ENCODE peak calls at places on chromosomes 12 and 14, in five cellular contexts. C is IMR-90, J is H9, W is SK-N-SH, Z is fibroblast of lung. O is an unnamed sample.

GRCh38 chr14:23079716-23080115 is 15.2 kb downstream of the ACIN1 start:
- DNase-seq in C (peak; percentile 52), J (no peak), W (no peak), Z (no peak), O (no peak)

GRCh38 chr12:58068706-58069105 is 127.3 kb downstream of the ATP23 start:
- DNase-seq in C (no peak), J (no peak), W (no peak), Z (no peak), O (no peak)

GRCh38 chr12:68292157-68292940 is 38.9 kb upstream of the IL22 start:
- DNase-seq in C (no peak), J (no peak), W (no peak), Z (no peak), O (no peak)

GRCh38 chr12:109875572-109876131 is 4.7 kb downstream of the GLTP start:
- DNase-seq in C (no peak), J (no peak), W (peak; percentile 13), Z (no peak), O (no peak)

GRCh38 chr12:90086281-90086680 is 377.6 kb upstream of the ATP2B1 start:
- DNase-seq in C (peak; percentile 70), J (no peak), W (no peak), Z (no peak), O (no peak)

GRCh38 chr12:52506858-52507715 is 13.1 kb downstream of the KRT5 start:
- DNase-seq in C (peak; percentile 65), J (peak; percentile 61), W (peak; percentile 49), Z (peak; percentile 66), O (no peak)

GRCh38 chr14:52299692-52300278 is 14.3 kb upstream of the PTGER2 start:
- DNase-seq in C (peak; percentile 71), J (no peak), W (peak; percentile 59), Z (peak; percentile 82), O (no peak)

GRCh38 chr12:103382736-103383346 is 112.9 kb downstream of the C12orf42 start:
- DNase-seq in C (no peak), J (no peak), W (no peak), Z (no peak), O (no peak)

GRCh38 chr14:37116933-37117844 is 55.2 kb downstream of the SLC25A21 start:
- DNase-seq in C (peak; percentile 60), J (no peak), W (no peak), Z (peak; percentile 73), O (no peak)

GRCh38 chr14:36771256-36771655 is 109.6 kb downstream of the PAX9 start:
- DNase-seq in C (no peak), J (no peak), W (no peak), Z (no peak), O (no peak)

GRCh38 chr12:90974286-90974685 is 19.3 kb upstream of the CCER1 start:
- DNase-seq in C (peak; percentile 72), J (no peak), W (no peak), Z (no peak), O (no peak)

GRCh38 chr14:37903561-37904191 is 304.0 kb upstream of the SSTR1 start:
- DNase-seq in C (peak; percentile 59), J (no peak), W (peak; percentile 4), Z (peak; percentile 75), O (no peak)

GRCh38 chr14:90757452-90757851 is 58.8 kb downstream of the TTC7B start:
- DNase-seq in C (no peak), J (no peak), W (no peak), Z (no peak), O (no peak)

GRCh38 chr12:120156315-120157259 is 37.9 kb downstream of the GCN1 start:
- DNase-seq in C (no peak), J (no peak), W (no peak), Z (no peak), O (peak; percentile 49)

GRCh38 chr12:6899837-6900519 is 4.6 kb upstream of the LRRC23 start:
- DNase-seq in C (peak; percentile 38), J (peak; percentile 63), W (no peak), Z (peak; percentile 61), O (peak; percentile 85)

GRCh38 chr12:65170245-65170881 is 980 bp downstream of the LEMD3 start:
- DNase-seq in C (peak; percentile 38), J (peak; percentile 67), W (peak; percentile 63), Z (peak; percentile 50), O (peak; percentile 90)

GRCh38 chr12:121939190-121939589 is 20.8 kb downstream of the CFAP251 start:
- DNase-seq in C (no peak), J (no peak), W (no peak), Z (no peak), O (no peak)

GRCh38 chr14:98136019-98136418 is 1136.0 kb downstream of the BCL11B start:
- DNase-seq in C (no peak), J (no peak), W (no peak), Z (no peak), O (no peak)

GRCh38 chr12:130335517-130336392 is 1.9 kb upstream of the PIWIL1 start:
- DNase-seq in C (peak; percentile 34), J (no peak), W (peak; percentile 70), Z (peak; percentile 62), O (no peak)

GRCh38 chr12:123937707-123938600 is 34.7 kb downstream of the CCDC92 start:
- DNase-seq in C (peak; percentile 17), J (no peak), W (no peak), Z (no peak), O (peak; percentile 53)

GRCh38 chr12:130162267-130162666 is at the start of gene FZD10:
- DNase-seq in C (no peak), J (peak; percentile 88), W (peak; percentile 77), Z (no peak), O (peak; percentile 83)

GRCh38 chr14:53516261-53516774 is 363.2 kb upstream of the DDHD1 start:
- DNase-seq in C (peak; percentile 96), J (no peak), W (no peak), Z (peak; percentile 87), O (no peak)

GRCh38 chr12:68521321-68521839 is 89.3 kb upstream of the RAP1B start:
- DNase-seq in C (peak; percentile 83), J (no peak), W (peak; percentile 27), Z (peak; percentile 73), O (no peak)

DNA sequence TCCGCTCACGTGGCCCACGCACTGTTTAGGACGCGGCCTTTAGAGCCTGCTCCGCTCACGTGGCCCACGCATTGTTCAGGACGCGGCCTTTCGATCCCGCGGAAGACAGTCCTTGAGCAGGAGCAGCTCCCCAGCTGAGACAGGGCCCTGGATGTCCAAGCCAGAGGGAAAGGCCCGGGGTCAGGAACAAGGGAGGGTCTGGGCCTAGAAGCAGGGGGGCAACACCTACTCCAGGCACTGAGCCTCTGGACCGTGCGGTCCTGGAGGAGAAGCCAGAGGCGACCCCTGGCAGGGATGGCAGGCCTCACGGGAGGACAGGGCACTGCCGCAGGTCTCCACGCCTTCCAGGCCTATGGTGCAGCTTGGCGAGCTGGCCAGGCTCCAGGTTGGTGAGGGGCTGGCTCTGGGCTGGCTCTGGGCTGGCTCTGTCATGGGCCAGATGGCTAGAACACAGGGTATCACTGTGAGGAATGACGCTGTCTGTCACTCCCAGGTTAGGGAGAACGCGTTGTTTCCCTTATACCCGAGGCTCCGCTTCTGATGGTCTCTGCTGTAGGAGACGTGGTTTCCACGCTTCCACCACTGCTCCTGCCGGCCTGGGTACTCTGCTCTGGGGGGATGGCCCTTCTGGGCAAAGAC is 341.7 kb downstream of the TMEM121 start:
- DNase-seq in C (no peak), J (no peak), W (no peak), Z (no peak), O (no peak)
- H3K9ac ChIP-seq in C (no peak overlapping the region), J (no peak overlapping the region), W (no peak overlapping the region), Z (no peak overlapping the region), O (no peak overlapping the region)

DNA sequence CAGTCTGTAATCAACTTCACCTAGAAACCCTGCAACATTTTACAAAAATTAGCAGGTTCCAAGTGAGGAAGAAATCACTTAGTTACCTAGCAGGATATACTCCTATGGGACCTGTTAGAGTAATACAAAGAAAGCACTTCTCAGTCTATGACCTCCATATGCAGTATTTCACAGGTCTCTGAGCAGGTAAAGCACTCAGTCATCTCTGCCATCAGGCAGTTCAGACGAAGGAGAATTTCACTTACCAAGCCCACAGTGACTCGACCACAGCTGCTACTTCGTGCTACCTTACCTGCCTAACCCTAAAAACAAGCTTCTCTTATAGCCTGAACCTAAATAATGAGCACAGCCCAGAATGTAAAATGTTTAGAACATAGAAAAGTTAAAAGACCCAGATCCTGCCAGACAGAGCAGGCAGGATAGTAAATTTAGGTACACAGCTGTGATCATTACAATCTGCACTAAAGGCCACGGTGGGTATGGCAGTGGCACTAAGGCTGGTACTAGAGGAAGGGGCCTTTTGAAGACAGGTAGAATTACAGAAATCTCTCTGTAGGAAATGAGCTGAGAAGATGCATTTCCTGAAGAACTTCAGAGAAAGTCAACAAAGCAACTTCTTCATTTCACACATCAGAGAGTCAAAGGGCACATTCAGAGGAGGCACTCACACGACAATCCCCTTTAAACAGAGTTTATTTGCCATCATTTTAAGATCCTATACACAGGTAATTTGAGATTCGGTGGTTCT is 35.7 kb downstream of the DCAF5 start:
- DNase-seq in C (no peak), J (no peak), W (no peak), Z (no peak), O (no peak)
- H3K9ac ChIP-seq in C (no peak overlapping the region), J (no peak overlapping the region), W (no peak overlapping the region), Z (no peak overlapping the region), O (no peak overlapping the region)

DNA sequence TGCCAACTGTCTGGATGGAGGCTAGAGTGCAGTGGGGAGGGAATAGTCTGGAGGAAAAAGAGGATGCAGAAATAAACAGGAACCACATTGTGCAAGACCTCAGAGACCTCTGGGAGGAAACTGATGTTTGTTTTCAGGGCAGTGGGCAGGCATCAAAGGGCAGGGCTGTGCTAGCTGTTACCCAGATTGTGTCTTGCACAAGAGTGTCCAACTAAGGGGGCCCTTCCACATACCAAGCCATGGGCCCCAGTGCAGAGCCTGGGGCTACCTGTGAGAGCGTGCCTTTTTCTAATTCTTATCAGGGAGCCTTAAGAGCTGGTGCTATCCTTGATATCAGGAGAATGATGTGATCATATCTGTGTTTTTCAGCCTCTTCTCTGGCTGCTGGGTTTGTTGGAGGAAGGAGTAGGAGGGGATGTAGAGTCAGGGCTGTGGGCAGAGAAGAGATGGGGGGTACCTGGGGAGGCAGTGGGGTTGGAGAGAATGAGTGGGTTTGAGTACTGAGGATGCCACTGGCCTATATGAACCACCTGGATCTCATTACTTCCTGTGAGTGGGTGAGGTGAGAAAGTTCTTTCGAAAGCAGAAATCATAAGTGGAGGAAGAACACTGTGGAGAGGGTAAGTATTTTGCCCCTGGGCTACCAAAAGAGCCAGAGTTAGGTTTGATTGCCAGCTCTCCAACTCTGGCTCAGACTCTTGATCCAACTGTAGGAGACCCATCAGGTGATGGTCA is 259.2 kb upstream of the CRY1 start:
- DNase-seq in C (no peak), J (no peak), W (no peak), Z (no peak), O (no peak)
- H3K9ac ChIP-seq in C (no peak overlapping the region), J (no peak overlapping the region), W (no peak overlapping the region), Z (no peak overlapping the region), O (no peak overlapping the region)

DNA sequence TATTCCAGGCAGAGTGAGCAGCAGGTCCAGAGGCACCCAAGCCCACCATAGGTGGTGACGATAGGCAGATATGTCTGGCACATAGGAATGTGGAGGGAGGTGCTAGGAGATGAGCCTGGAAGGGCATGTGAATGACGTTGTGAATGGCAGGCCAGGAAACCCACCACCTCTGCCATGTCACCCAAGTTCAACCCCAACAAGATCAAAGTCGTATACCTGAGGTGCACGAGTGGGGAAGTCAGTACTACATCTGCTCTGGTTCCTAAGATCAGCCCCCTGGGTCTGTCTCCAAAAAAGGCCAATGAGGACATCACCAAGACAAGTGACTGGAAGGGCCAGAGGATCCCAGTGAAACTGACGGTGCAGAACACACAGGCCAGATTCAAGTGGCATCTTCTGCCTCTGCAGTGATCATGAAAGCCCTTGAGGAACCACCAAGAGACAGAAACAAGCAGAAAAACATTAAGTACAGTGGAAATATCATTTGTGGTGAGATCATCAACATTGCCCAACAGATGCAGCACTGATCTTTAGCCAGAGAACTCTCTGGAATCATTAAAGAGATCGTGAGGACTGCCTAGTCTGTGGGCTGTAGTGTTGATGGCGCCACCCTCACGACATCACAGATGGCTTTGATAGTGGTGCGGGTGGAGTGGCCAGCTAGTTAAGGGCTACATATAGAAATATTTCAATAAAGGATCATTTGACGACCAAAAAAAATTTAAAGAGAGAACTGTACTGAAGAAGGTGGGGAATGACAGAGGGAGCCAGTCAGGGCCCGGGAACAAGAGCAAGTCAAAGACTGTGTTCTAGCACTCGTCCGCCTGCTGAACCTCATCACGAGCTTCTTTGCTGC is 99.7 kb downstream of the ZFP36L1 start:
- DNase-seq in C (peak; percentile 82), J (no peak), W (no peak), Z (peak; percentile 84), O (no peak)
- H3K9ac ChIP-seq in C (no peak overlapping the region), J (no peak overlapping the region), W (no peak overlapping the region), Z (no peak overlapping the region), O (no peak overlapping the region)